ENCODE peak calls at places on chromosomes 16 and 17, in nine cellular contexts. N, X, U, S, H, Q, K, I and L are unnamed samples.
A peak's percentile ranks its signal among the peaks of the same experiment; 100 is the strongest.

GRCh38 chr17:10141436-10141835 is 57.0 kb downstream of the GAS7 start:
- DNase-seq in U (no peak), N (no peak), X (no peak), Q (no peak), S (no peak), K (no peak), I (no peak), H (no peak), L (no peak)

GRCh38 chr16:19135896-19136438 is 22.2 kb downstream of the ITPRIPL2 start:
- DNase-seq in Q (no peak), K (peak; percentile 61), S (no peak), U (peak; percentile 97), N (peak; percentile 34), I (no peak), X (no peak), H (no peak), L (peak; percentile 50)

GRCh38 chr17:2251098-2251497 is 52.5 kb downstream of the SMG6 start:
- DNase-seq in H (no peak), K (no peak), U (no peak), N (no peak), Q (no peak), S (no peak), I (no peak), X (no peak), L (no peak)

GRCh38 chr17:2692781-2693135 is 18.8 kb downstream of the CLUH start:
- DNase-seq in X (no peak), H (no peak), Q (no peak), U (no peak), S (no peak), I (peak; percentile 20), N (no peak), K (no peak), L (no peak)

GRCh38 chr17:16243385-16243784 is 26.4 kb downstream of the PIGL start:
- DNase-seq in S (no peak), U (no peak), X (no peak), H (no peak), I (no peak), K (no peak), Q (no peak), N (no peak), L (no peak)

GRCh38 chr16:67965668-67966548 is 2.5 kb downstream of the SLC12A4 start:
- DNase-seq in Q (no peak), X (no peak), U (no peak), K (no peak), S (no peak), H (peak; percentile 41), N (no peak), I (no peak), L (no peak)

GRCh38 chr16:23829454-23829853 is 6.3 kb upstream of the PRKCB start:
- DNase-seq in X (no peak), Q (no peak), S (no peak), H (no peak), U (no peak), N (no peak), I (no peak), K (no peak), L (no peak)

GRCh38 chr17:52419256-52419655 is 260.7 kb upstream of the CA10 start:
- DNase-seq in Q (no peak), U (peak; percentile 59), S (no peak), H (no peak), X (no peak), I (no peak), K (no peak), N (no peak), L (no peak)

GRCh38 chr16:89764711-89765201 is 43.4 kb downstream of the ZNF276 start:
- DNase-seq in U (no peak), S (no peak), H (peak; percentile 65), K (no peak), Q (peak; percentile 35), X (no peak), I (peak; percentile 62), N (no peak), L (peak; percentile 67)

GRCh38 chr17:6507535-6507934 is 48.8 kb downstream of the PITPNM3 start:
- DNase-seq in N (peak; percentile 98), Q (no peak), K (no peak), I (no peak), H (peak; percentile 90), U (no peak), S (no peak), X (peak; percentile 30), L (no peak)

GRCh38 chr16:57988929-57989328 is 11.5 kb downstream of the ZNF319 start:
- DNase-seq in I (no peak), H (no peak), K (peak; percentile 14), U (peak; percentile 75), S (no peak), X (no peak), Q (no peak), N (no peak), L (peak; percentile 76)

GRCh38 chr17:82668631-82669099 is 20.4 kb upstream of the WDR45B start:
- DNase-seq in S (peak; percentile 14), I (peak; percentile 64), H (peak; percentile 46), K (peak; percentile 84), U (no peak), N (peak; percentile 90), X (no peak), Q (peak; percentile 73), L (peak; percentile 57)

GRCh38 chr16:23274968-23275367 is 27.1 kb upstream of the SCNN1B start:
- DNase-seq in Q (no peak), S (no peak), X (no peak), U (peak; percentile 57), K (no peak), N (no peak), H (peak; percentile 40), I (no peak), L (no peak)

GRCh38 chr17:33725675-33726271 is 432.7 kb upstream of the ASIC2 start:
- DNase-seq in X (no peak), I (peak; percentile 49), N (peak; percentile 48), Q (peak; percentile 13), K (no peak), S (no peak), H (peak; percentile 1), U (peak; percentile 0), L (peak; percentile 23)

GRCh38 chr17:28874750-28875149 is 19.9 kb downstream of the ERAL1 start:
- DNase-seq in I (no peak), S (no peak), X (no peak), H (no peak), Q (no peak), K (no peak), N (peak; percentile 16), U (no peak), L (no peak)

GRCh38 chr16:4384497-4384896 is 12.8 kb downstream of the VASN start:
- DNase-seq in I (no peak), Q (no peak), K (no peak), N (peak; percentile 95), X (no peak), H (no peak), S (no peak), U (no peak), L (peak; percentile 76)

GRCh38 chr17:77821114-77821513 is 137.4 kb upstream of the TNRC6C start:
- DNase-seq in Q (no peak), X (no peak), K (peak; percentile 48), S (no peak), U (peak; percentile 65), H (no peak), N (no peak), I (no peak), L (no peak)

GRCh38 chr16:78264642-78265041 is 165.2 kb downstream of the WWOX start:
- DNase-seq in H (no peak), X (no peak), K (no peak), U (no peak), I (no peak), N (no peak), Q (no peak), S (no peak), L (no peak)

GRCh38 chr16:12455287-12455798 is 348.3 kb downstream of the CPPED1 start:
- DNase-seq in N (peak; percentile 77), K (peak; percentile 65), X (peak; percentile 24), H (peak; percentile 66), U (peak; percentile 52), Q (peak; percentile 34), I (peak; percentile 71), S (no peak), L (peak; percentile 80)

GRCh38 chr16:76639685-76640289 is 362.6 kb downstream of the CNTNAP4 start:
- DNase-seq in S (no peak), X (no peak), I (no peak), U (peak; percentile 3), Q (no peak), K (no peak), H (peak; percentile 36), N (peak; percentile 2), L (no peak)

GRCh38 chr17:33284022-33284421 is 9.1 kb downstream of the ASIC2 start:
- DNase-seq in U (no peak), S (no peak), I (no peak), H (peak; percentile 80), K (no peak), Q (no peak), X (peak; percentile 77), N (peak; percentile 85), L (peak; percentile 60)

GRCh38 chr17:82105882-82106696 is 8.1 kb upstream of the FASN start:
- DNase-seq in X (no peak), H (peak; percentile 43), I (peak; percentile 79), N (peak; percentile 50), U (peak; percentile 87), K (peak; percentile 74), Q (peak; percentile 70), S (peak; percentile 36), L (peak; percentile 49)

GRCh38 chr17:2405247-2405926 is 4.5 kb upstream of the MNT start:
- DNase-seq in X (no peak), K (no peak), N (peak; percentile 97), Q (no peak), H (peak; percentile 95), S (no peak), U (no peak), I (no peak), L (peak; percentile 50)

GRCh38 chr17:68178831-68179230 is 69.0 kb upstream of the AMZ2 start:
- DNase-seq in K (no peak), X (no peak), Q (no peak), U (no peak), I (no peak), S (no peak), N (no peak), H (no peak), L (no peak)

GRCh38 chr17:57442914-57443571 is 186.7 kb downstream of the MSI2 start:
- DNase-seq in N (peak; percentile 62), K (peak; percentile 89), U (peak; percentile 43), H (peak; percentile 61), Q (peak; percentile 60), I (peak; percentile 71), S (no peak), X (no peak), L (no peak)

GRCh38 chr17:204427-205175 is 23.2 kb upstream of the DOC2B start:
- DNase-seq in S (no peak), Q (no peak), N (no peak), X (no peak), U (no peak), H (no peak), K (no peak), I (no peak), L (no peak)

GRCh38 chr17:76318586-76318985 is 10.5 kb upstream of the QRICH2 start:
- DNase-seq in Q (no peak), K (no peak), U (no peak), S (no peak), X (no peak), H (peak; percentile 61), N (no peak), I (no peak), L (no peak)

GRCh38 chr17:82319619-82320062 is 2.2 kb upstream of the CD7 start:
- DNase-seq in H (no peak), N (no peak), Q (no peak), K (no peak), U (no peak), X (no peak), I (no peak), S (no peak), L (peak; percentile 36)

GRCh38 chr17:16040710-16041251 is 41.2 kb downstream of the TTC19 start:
- DNase-seq in N (peak; percentile 89), I (no peak), Q (no peak), K (no peak), U (no peak), S (no peak), X (no peak), H (peak; percentile 69), L (no peak)

GRCh38 chr16:11601911-11602310 is 15.2 kb upstream of the LITAF start:
- DNase-seq in N (no peak), Q (no peak), U (no peak), S (no peak), K (no peak), H (no peak), I (no peak), X (no peak), L (no peak)

GRCh38 chr16:528111-529011 is 849 bp downstream of the CAPN15 start:
- DNase-seq in I (peak; percentile 69), S (no peak), X (no peak), K (peak; percentile 75), H (peak; percentile 73), U (no peak), Q (peak; percentile 47), N (peak; percentile 91), L (peak; percentile 62)